ENCODE peak calls at places on chromosomes 12 and 14, in four cellular contexts. R is stimulated activated CD4-positive, alpha-beta T cell treated with anti-CD3 and anti-CD28 coated beads, Interleukin-2, amount 100 ng/mL, for 48 hours; Q is neural crest cell; G is KG1. Z is an unnamed sample.

GRCh38 chr14:59013672-59014298 is 174.7 kb upstream of the DAAM1 start:
- DNase-seq in R (no peak), Q (no peak), G (no peak), Z (no peak)

GRCh38 chr12:116878567-116879508 is 2.4 kb downstream of the HRK start:
- DNase-seq in R (no peak), Q (no peak), G (no peak), Z (no peak)

GRCh38 chr12:30926243-30927209 is at the start of gene TSPAN11:
- DNase-seq in R (no peak), Q (peak), G (no peak), Z (peak)

GRCh38 chr12:6613015-6613775 is 6.0 kb upstream of the CHD4 start:
- DNase-seq in R (no peak), Q (peak), G (peak), Z (no peak)

GRCh38 chr14:75182820-75183219 is 6.4 kb upstream of the TMED10 start:
- DNase-seq in R (no peak), Q (no peak), G (peak), Z (no peak)

GRCh38 chr12:131133015-131133905 is 179.6 kb downstream of the ADGRD1 start:
- DNase-seq in R (no peak), Q (no peak), G (no peak), Z (no peak)

GRCh38 chr14:53953002-53953827 is 3.4 kb downstream of the BMP4 start:
- DNase-seq in R (no peak), Q (peak), G (peak), Z (no peak)

GRCh38 chr14:103308717-103309616 is 25.1 kb upstream of the EIF5 start:
- DNase-seq in R (no peak), Q (no peak), G (no peak), Z (no peak)

GRCh38 chr12:5417500-5417899 is 14.4 kb upstream of the NTF3 start:
- DNase-seq in R (no peak), Q (no peak), G (no peak), Z (no peak)

GRCh38 chr12:99810718-99811593 is 163.4 kb downstream of the GARIN6 start:
- DNase-seq in R (no peak), Q (no peak), G (no peak), Z (no peak)

GRCh38 chr12:106108187-106108816 is 30.5 kb downstream of the NUAK1 start:
- DNase-seq in R (no peak), Q (peak), G (no peak), Z (no peak)

GRCh38 chr14:79825046-79825521 is 386.2 kb downstream of the DIO2 start:
- DNase-seq in R (no peak), Q (no peak), G (no peak), Z (no peak)

GRCh38 chr14:46490150-46490769 is 161.3 kb downstream of the RPL10L start:
- DNase-seq in R (no peak), Q (no peak), G (peak), Z (peak)

GRCh38 chr12:52650520-52651081 is 1.4 kb downstream of the KRT2 start:
- DNase-seq in R (no peak), Q (no peak), G (no peak), Z (no peak)

GRCh38 chr12:132453361-132454133 is 36.4 kb upstream of the FBRSL1 start:
- DNase-seq in R (no peak), Q (no peak), G (no peak), Z (no peak)

GRCh38 chr12:54983536-54984102 is 943 bp downstream of the TESPA1 start:
- DNase-seq in R (no peak), Q (no peak), G (no peak), Z (no peak)

GRCh38 chr14:71716371-71716770 is 215.9 kb upstream of the RGS6 start:
- DNase-seq in R (no peak), Q (no peak), G (no peak), Z (no peak)

GRCh38 chr12:30201301-30202160 is 417.8 kb upstream of the TMTC1 start:
- DNase-seq in R (no peak), Q (no peak), G (no peak), Z (no peak)

GRCh38 chr12:46556820-46557524 is 184.4 kb upstream of the SLC38A2 start:
- DNase-seq in R (no peak), Q (no peak), G (no peak), Z (no peak)

GRCh38 chr12:109477963-109478315 is 505 bp downstream of the UBE3B start:
- DNase-seq in R (no peak), Q (no peak), G (no peak), Z (no peak)

GRCh38 chr12:8493084-8493483 is 20.2 kb upstream of the CLEC4D start:
- DNase-seq in R (peak), Q (no peak), G (peak), Z (peak)

GRCh38 chr14:49768301-49769121 is 558 bp downstream of the KLHDC2 start:
- DNase-seq in R (peak), Q (peak), G (no peak), Z (peak)

GRCh38 chr12:77625441-77625840 is 205.3 kb upstream of the NAV3 start:
- DNase-seq in R (no peak), Q (no peak), G (no peak), Z (no peak)

GRCh38 chr14:101131451-101131916 is 228.0 kb upstream of the RTL1 start:
- DNase-seq in R (no peak), Q (no peak), G (no peak), Z (no peak)

GRCh38 chr12:25725874-25726273 is 172.8 kb upstream of the LMNTD1 start:
- DNase-seq in R (no peak), Q (no peak), G (no peak), Z (no peak)

GRCh38 chr12:6968426-6968825 is 2.0 kb downstream of the PHB2 start:
- DNase-seq in R (no peak), Q (no peak), G (no peak), Z (no peak)